ENCODE peak calls at places on chromosomes 12 and 14, in ten cellular contexts. K is uterus; F is CD8-positive, alpha-beta memory T cell; Q is fibroblast of lung; S is suprapubic skin; E is tibial artery; Z is aorta; Y is left ventricle myocardium inferior; B is heart left ventricle; T is small intestine. P is an unnamed sample.

GRCh38 chr12:31362759-31363415 is 36.9 kb upstream of the SINHCAF start:
- DNase-seq in K (no peak), F (no peak), Q (no peak), S (no peak), E (no peak), Z (peak; percentile 53), Y (no peak), B (peak; percentile 33), T (peak; percentile 66), P (no peak)

GRCh38 chr12:69932154-69932553 is 107.1 kb downstream of the MYRFL start:
- DNase-seq in K (no peak), F (no peak), Q (no peak), S (no peak), E (no peak), Z (no peak), Y (no peak), B (no peak), T (no peak), P (no peak)

GRCh38 chr12:96770239-96770780 is 136.7 kb upstream of the NEDD1 start:
- DNase-seq in K (no peak), F (no peak), Q (no peak), S (no peak), E (no peak), Z (no peak), Y (no peak), B (no peak), T (no peak), P (no peak)

GRCh38 chr12:29103539-29103974 is 45.5 kb upstream of the FAR2 start:
- DNase-seq in K (no peak), F (peak; percentile 16), Q (no peak), S (no peak), E (no peak), Z (no peak), Y (no peak), B (no peak), T (peak; percentile 64), P (no peak)

GRCh38 chr12:1812650-1813302 is 7.6 kb upstream of the LRTM2 start:
- DNase-seq in K (no peak), F (no peak), Q (peak; percentile 45), S (no peak), E (no peak), Z (peak; percentile 76), Y (no peak), B (peak; percentile 50), T (peak; percentile 44), P (peak; percentile 28)

GRCh38 chr12:120406080-120406479 is 31.8 kb upstream of the COX6A1 start:
- DNase-seq in K (no peak), F (no peak), Q (no peak), S (no peak), E (no peak), Z (no peak), Y (no peak), B (no peak), T (no peak), P (no peak)

GRCh38 chr12:116366456-116366776 is 88.9 kb upstream of the MED13L start:
- DNase-seq in K (no peak), F (no peak), Q (no peak), S (no peak), E (no peak), Z (no peak), Y (no peak), B (peak; percentile 37), T (peak; percentile 63), P (no peak)

GRCh38 chr12:6271281-6271680 is 39.2 kb upstream of the PLEKHG6 start:
- DNase-seq in K (no peak), F (no peak), Q (no peak), S (no peak), E (no peak), Z (no peak), Y (no peak), B (no peak), T (no peak), P (no peak)

GRCh38 chr12:124422570-124423523 is 128.0 kb downstream of the RFLNA start:
- DNase-seq in K (peak; percentile 96), F (no peak), Q (peak; percentile 97), S (peak; percentile 96), E (peak; percentile 98), Z (peak; percentile 96), Y (peak; percentile 95), B (peak; percentile 94), T (peak; percentile 90), P (peak; percentile 94)

GRCh38 chr14:70425349-70425748 is 8.5 kb upstream of the SYNJ2BP start:
- DNase-seq in K (no peak), F (no peak), Q (no peak), S (no peak), E (no peak), Z (peak; percentile 44), Y (peak; percentile 17), B (peak; percentile 50), T (no peak), P (peak; percentile 10)

GRCh38 chr14:103889313-103890051 is 38.8 kb upstream of the TDRD9 start:
- DNase-seq in K (no peak), F (no peak), Q (peak; percentile 34), S (no peak), E (no peak), Z (no peak), Y (peak; percentile 33), B (no peak), T (peak; percentile 61), P (no peak)

GRCh38 chr12:130131025-130131424 is 31.2 kb upstream of the FZD10 start:
- DNase-seq in K (no peak), F (no peak), Q (no peak), S (no peak), E (no peak), Z (peak; percentile 6), Y (no peak), B (no peak), T (no peak), P (no peak)

GRCh38 chr12:121779422-121779895 is 14.0 kb downstream of the RHOF start:
- DNase-seq in K (no peak), F (no peak), Q (no peak), S (no peak), E (no peak), Z (no peak), Y (no peak), B (no peak), T (no peak), P (no peak)

GRCh38 chr14:26554069-26554772 is 43.6 kb downstream of the NOVA1 start:
- DNase-seq in K (no peak), F (no peak), Q (no peak), S (no peak), E (no peak), Z (no peak), Y (no peak), B (no peak), T (no peak), P (no peak)

GRCh38 chr12:111436811-111437210 is 31.1 kb downstream of the SH2B3 start:
- DNase-seq in K (no peak), F (no peak), Q (no peak), S (no peak), E (no peak), Z (no peak), Y (no peak), B (peak; percentile 16), T (no peak), P (no peak)

GRCh38 chr12:26833692-26834168 is 736 bp upstream of the ITPR2 start:
- DNase-seq in K (peak; percentile 29), F (no peak), Q (peak; percentile 19), S (no peak), E (peak; percentile 71), Z (peak; percentile 67), Y (no peak), B (peak; percentile 38), T (peak; percentile 76), P (no peak)

GRCh38 chr14:65972346-65972745 is 513.8 kb upstream of the CCDC196 start:
- DNase-seq in K (no peak), F (no peak), Q (peak; percentile 43), S (no peak), E (no peak), Z (no peak), Y (no peak), B (no peak), T (no peak), P (no peak)

GRCh38 chr12:60144395-60144794 is 548.6 kb downstream of the SLC16A7 start:
- DNase-seq in K (no peak), F (no peak), Q (no peak), S (no peak), E (no peak), Z (no peak), Y (no peak), B (no peak), T (no peak), P (no peak)

GRCh38 chr12:121797937-121798801 is 4.7 kb upstream of the RHOF start:
- DNase-seq in K (peak; percentile 77), F (no peak), Q (peak; percentile 59), S (peak; percentile 84), E (peak; percentile 91), Z (peak; percentile 81), Y (peak; percentile 84), B (peak; percentile 90), T (peak; percentile 90), P (peak; percentile 83)

GRCh38 chr14:68947802-68948201 is 31.3 kb downstream of the ACTN1 start:
- DNase-seq in K (peak; percentile 72), F (no peak), Q (no peak), S (no peak), E (peak; percentile 97), Z (peak; percentile 88), Y (peak; percentile 84), B (peak; percentile 90), T (peak; percentile 88), P (peak; percentile 86)
- H3K4me1 ChIP-seq in K (peaks cover 20% of the 10 kb centered on the region), F (peaks cover 81% of the 10 kb centered on the region), Q (peaks cover 61% of the 10 kb centered on the region), S (peaks cover 97% of the 10 kb centered on the region), E (peaks cover 98% of the 10 kb centered on the region), Z (peaks cover 2% of the 10 kb centered on the region), Y (peaks cover 100% of the 10 kb centered on the region), B (peaks cover 34% of the 10 kb centered on the region), T (peaks cover 5% of the 10 kb centered on the region), P (peaks cover 95% of the 10 kb centered on the region)

GRCh38 chr12:65825573-65826512 is 1.6 kb downstream of the HMGA2 start:
- DNase-seq in K (peak; percentile 18), F (no peak), Q (peak; percentile 63), S (no peak), E (no peak), Z (peak; percentile 57), Y (no peak), B (peak; percentile 27), T (peak; percentile 41), P (peak; percentile 21)
- H3K4me1 ChIP-seq in K (no peaks in the 10 kb centered on the region), F (no peaks in the 10 kb centered on the region), Q (peaks cover 5% of the 10 kb centered on the region), S (peaks cover 39% of the 10 kb centered on the region), E (peaks cover 36% of the 10 kb centered on the region), Z (no peaks in the 10 kb centered on the region), Y (peaks cover 38% of the 10 kb centered on the region), B (no peaks in the 10 kb centered on the region), T (no peaks in the 10 kb centered on the region), P (peaks cover 27% of the 10 kb centered on the region)

DNA sequence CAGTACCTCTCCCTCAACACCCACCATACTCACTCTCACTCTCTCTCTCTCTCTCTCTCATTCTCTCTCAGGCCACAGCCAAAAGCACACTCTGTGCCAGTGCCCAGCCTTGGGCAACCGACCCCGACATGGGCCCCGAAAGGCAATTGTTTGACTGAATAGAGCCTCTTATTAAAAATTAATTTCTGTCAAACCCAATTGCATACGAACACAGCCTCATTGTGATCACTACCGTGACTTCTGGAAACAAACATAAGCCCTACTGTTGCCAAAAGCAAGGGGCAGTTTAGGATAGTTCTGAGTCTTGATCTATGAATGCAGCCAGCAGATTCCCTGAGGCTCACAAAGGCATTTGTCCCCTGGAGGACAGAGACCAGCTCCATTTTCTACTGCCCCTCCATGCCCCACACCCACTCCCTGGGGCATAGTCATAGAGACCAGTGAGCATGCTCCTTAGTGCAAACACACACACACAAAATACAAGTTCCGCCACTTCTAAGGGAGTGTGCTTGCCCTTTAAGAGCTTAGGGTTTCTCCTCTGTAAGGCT is 23.7 kb downstream of the DUSP6 start:
- DNase-seq in K (no peak), F (no peak), Q (no peak), S (no peak), E (no peak), Z (no peak), Y (no peak), B (no peak), T (no peak), P (no peak)
- H3K4me1 ChIP-seq in K (no peaks in the 10 kb centered on the region), F (no peaks in the 10 kb centered on the region), Q (no peaks in the 10 kb centered on the region), S (no peaks in the 10 kb centered on the region), E (no peaks in the 10 kb centered on the region), Z (no peaks in the 10 kb centered on the region), Y (peaks cover 32% of the 10 kb centered on the region), B (no peaks in the 10 kb centered on the region), T (no peaks in the 10 kb centered on the region), P (peaks cover 23% of the 10 kb centered on the region)

GRCh38 chr14:50530794-50531193 is 1.6 kb downstream of the MAP4K5 start:
- DNase-seq in K (no peak), F (no peak), Q (peak; percentile 23), S (no peak), E (no peak), Z (no peak), Y (no peak), B (no peak), T (no peak), P (no peak)
- H3K4me1 ChIP-seq in K (peaks cover 4% of the 10 kb centered on the region), F (peaks cover 44% of the 10 kb centered on the region), Q (peaks cover 19% of the 10 kb centered on the region), S (peaks cover 53% of the 10 kb centered on the region), E (peaks cover 33% of the 10 kb centered on the region), Z (no peaks in the 10 kb centered on the region), Y (peaks cover 40% of the 10 kb centered on the region), B (peaks cover 8% of the 10 kb centered on the region), T (no peaks in the 10 kb centered on the region), P (peaks cover 41% of the 10 kb centered on the region)

P was measured in heart right ventricle.